ENCODE peak calls at places on chromosomes 6 and 20, in seven cellular contexts. Y is EL, L is GM12865, G is HEK293T, Q is NAMALWA, X is posterior cingulate gyrus, W is amniotic epithelial cell. A is an unnamed sample.

GRCh38 chr6:122495612-122496011 is 24.0 kb upstream of the SERINC1 start:
- DNase-seq in Y (no peak), L (peak), G (no peak), Q (no peak), X (no peak), W (no peak), A (no peak)

GRCh38 chr6:109024368-109024767 is 70.3 kb downstream of the SESN1 start:
- DNase-seq in Y (peak), L (no peak), G (no peak), Q (no peak), X (no peak), W (no peak), A (no peak)

GRCh38 chr6:26233608-26234420 is 131.2 kb upstream of the BTN3A2 start:
- DNase-seq in Y (peak), L (peak), G (no peak), Q (peak), X (peak), W (peak), A (no peak)

GRCh38 chr6:14743465-14744211 is 502.2 kb upstream of the JARID2 start:
- DNase-seq in Y (peak), L (peak), G (no peak), Q (no peak), X (no peak), W (peak), A (no peak)

GRCh38 chr6:13272131-13273046 is 55.9 kb downstream of the TBC1D7 start:
- DNase-seq in Y (no peak), L (peak), G (no peak), Q (peak), X (no peak), W (peak), A (no peak)

GRCh38 chr6:178119-178518 is 114.2 kb upstream of the DUSP22 start:
- DNase-seq in Y (no peak), L (no peak), G (no peak), Q (no peak), X (no peak), W (no peak), A (no peak)

GRCh38 chr20:47220161-47220582 is 136.3 kb downstream of the ZMYND8 start:
- DNase-seq in Y (peak), L (peak), G (peak), Q (peak), X (no peak), W (no peak), A (peak)

GRCh38 chr20:47734870-47735269 is 50.4 kb downstream of the SULF2 start:
- DNase-seq in Y (no peak), L (no peak), G (no peak), Q (no peak), X (no peak), W (no peak), A (no peak)

GRCh38 chr20:43904195-43904594 is 10.5 kb upstream of the TOX2 start:
- DNase-seq in Y (no peak), L (no peak), G (no peak), Q (no peak), X (no peak), W (no peak), A (no peak)

A was measured in GM12891.